ENCODE peak calls at places on chromosomes 12 and 14, in eight cellular contexts. E is hepatocyte, O is neural progenitor cell, I is OCI-LY7, H is MM.1S, Y is SK-N-SH, G is HCT116, A is GM23248. S is an unnamed sample.

GRCh38 chr12:111238075-111238734 is 130.7 kb downstream of the PHETA1 start:
- DNase-seq in O (no peak), Y (no peak), E (no peak), G (no peak), H (no peak), A (no peak), I (no peak), S (no peak)

GRCh38 chr12:21615441-21615840 is 10.8 kb upstream of the GYS2 start:
- DNase-seq in O (no peak), G (no peak), Y (no peak), A (peak), I (no peak), H (no peak), E (no peak), S (no peak)

GRCh38 chr14:70595443-70596185 is 4.8 kb downstream of the MED6 start:
- DNase-seq in H (no peak), E (no peak), Y (no peak), O (no peak), I (no peak), G (no peak), A (peak), S (peak)

GRCh38 chr14:58955294-58955821 is 233.1 kb upstream of the DAAM1 start:
- DNase-seq in H (no peak), G (no peak), E (peak), I (no peak), A (no peak), O (peak), Y (no peak), S (peak)

GRCh38 chr12:122064034-122064777 is 14.3 kb upstream of the MLXIP start:
- DNase-seq in E (peak), A (peak), G (peak), H (peak), Y (peak), O (peak), I (peak), S (peak)

GRCh38 chr14:99177876-99178630 is 93.9 kb downstream of the BCL11B start:
- DNase-seq in I (no peak), H (no peak), G (no peak), Y (no peak), E (no peak), O (no peak), A (no peak), S (no peak)

GRCh38 chr12:91805031-91805430 is 340.6 kb downstream of the BTG1 start:
- DNase-seq in E (no peak), O (no peak), Y (no peak), A (no peak), G (no peak), H (no peak), I (no peak), S (no peak)

GRCh38 chr12:64243809-64244208 is 21.7 kb upstream of the KICS2 start:
- DNase-seq in A (no peak), H (no peak), Y (no peak), G (no peak), O (no peak), E (no peak), I (no peak), S (no peak)

GRCh38 chr12:2751686-2752085 is 43.1 kb upstream of the FKBP4 start:
- DNase-seq in E (no peak), Y (peak), H (no peak), O (peak), A (no peak), I (no peak), G (no peak), S (peak)

GRCh38 chr14:89507521-89507920 is 90.5 kb upstream of the FOXN3 start:
- DNase-seq in O (no peak), E (no peak), Y (no peak), H (no peak), I (no peak), A (peak), G (peak), S (no peak)

GRCh38 chr12:96886998-96887677 is 19.9 kb upstream of the NEDD1 start:
- DNase-seq in Y (no peak), E (peak), H (no peak), G (no peak), O (no peak), A (no peak), I (no peak), S (peak)

GRCh38 chr14:77880056-77880455 is 80.1 kb downstream of the ADCK1 start:
- DNase-seq in I (no peak), O (no peak), G (no peak), A (no peak), H (no peak), Y (no peak), E (no peak), S (no peak)

GRCh38 chr14:28671425-28671824 is 95.2 kb upstream of the FOXG1 start:
- DNase-seq in H (no peak), E (no peak), G (no peak), Y (no peak), A (no peak), I (no peak), O (no peak), S (no peak)

GRCh38 chr14:104107611-104108569 is 22.4 kb downstream of the ASPG start:
- DNase-seq in H (no peak), O (no peak), I (no peak), Y (peak), G (no peak), A (peak), E (peak), S (no peak)

GRCh38 chr12:107558141-107558815 is 127.3 kb upstream of the PWP1 start:
- DNase-seq in I (no peak), E (no peak), Y (no peak), A (no peak), H (no peak), O (no peak), G (no peak), S (no peak)

GRCh38 chr14:29463727-29464370 is 463.8 kb downstream of the PRKD1 start:
- DNase-seq in G (no peak), E (no peak), H (no peak), Y (no peak), O (peak), A (peak), I (no peak), S (peak)

GRCh38 chr12:89906824-89907223 is 198.2 kb upstream of the ATP2B1 start:
- DNase-seq in A (no peak), H (no peak), G (no peak), Y (peak), I (no peak), E (no peak), O (no peak), S (no peak)

GRCh38 chr12:43131304-43131703 is 420.7 kb downstream of the ADAMTS20 start:
- DNase-seq in I (no peak), A (no peak), O (peak), H (no peak), Y (no peak), G (no peak), E (no peak), S (peak)

GRCh38 chr14:36514278-36515104 is 5.5 kb downstream of the NKX2-1 start:
- DNase-seq in O (peak), E (no peak), I (no peak), H (no peak), G (no peak), Y (no peak), A (no peak), S (peak)

GRCh38 chr12:52199294-52199920 is 7.6 kb upstream of the KRT80 start:
- DNase-seq in H (no peak), E (no peak), A (no peak), O (no peak), Y (peak), G (no peak), I (no peak), S (no peak)

GRCh38 chr14:57382283-57382682 is 8.1 kb upstream of the NAA30 start:
- DNase-seq in Y (no peak), G (no peak), E (no peak), O (no peak), H (no peak), I (no peak), A (peak), S (no peak)

GRCh38 chr14:70660967-70661871 is 19.5 kb downstream of the TTC9 start:
- DNase-seq in O (no peak), Y (no peak), I (peak), A (no peak), H (no peak), E (no peak), G (no peak), S (no peak)

GRCh38 chr12:26097046-26097878 is 27.6 kb downstream of the BHLHE41 start:
- DNase-seq in O (peak), H (peak), G (peak), A (peak), E (peak), I (peak), Y (peak), S (peak)

GRCh38 chr14:77067632-77068514 is 30.2 kb upstream of the CIPC start:
- DNase-seq in E (peak), H (peak), I (peak), Y (peak), O (peak), A (peak), G (peak), S (peak)

GRCh38 chr14:102504302-102504950 is 5.2 kb downstream of the ANKRD9 start:
- DNase-seq in O (no peak), E (peak), A (no peak), I (no peak), Y (no peak), G (no peak), H (no peak), S (no peak)

GRCh38 chr12:230925-231671 is 17.1 kb upstream of the SLC6A12 start:
- DNase-seq in A (no peak), O (peak), G (no peak), E (no peak), Y (no peak), I (no peak), H (no peak), S (no peak)

GRCh38 chr12:132717011-132717410 is 6.4 kb downstream of the PGAM5 start:
- DNase-seq in G (no peak), H (no peak), I (no peak), O (no peak), Y (no peak), E (no peak), A (no peak), S (no peak)

GRCh38 chr12:8948711-8949524 is 527 bp downstream of the M6PR start:
- DNase-seq in G (no peak), Y (peak), E (peak), I (peak), A (peak), O (peak), H (peak), S (peak)

GRCh38 chr12:59084758-59085383 is 164.6 kb upstream of the LRIG3 start:
- DNase-seq in G (no peak), O (peak), H (no peak), I (no peak), A (peak), Y (peak), E (peak), S (peak)

GRCh38 chr12:124385219-124385969 is 90.5 kb downstream of the RFLNA start:
- DNase-seq in O (no peak), A (peak), E (peak), I (no peak), G (no peak), H (no peak), Y (no peak), S (no peak)

GRCh38 chr12:6199531-6200265 is 502 bp upstream of the CD9 start:
- DNase-seq in O (peak), I (no peak), G (no peak), E (peak), A (no peak), H (peak), Y (no peak), S (peak)

GRCh38 chr12:65648461-65648860 is 175.8 kb upstream of the HMGA2 start:
- DNase-seq in Y (no peak), O (no peak), G (no peak), A (peak), H (no peak), E (no peak), I (no peak), S (no peak)

GRCh38 chr14:67524152-67524963 is 8.7 kb upstream of the PLEKHH1 start:
- DNase-seq in O (no peak), A (no peak), E (no peak), Y (no peak), I (no peak), G (no peak), H (peak), S (no peak)

GRCh38 chr12:7093892-7094291 is 1.6 kb upstream of the C1R start:
- DNase-seq in Y (no peak), E (no peak), O (no peak), G (no peak), A (peak), H (no peak), I (no peak), S (no peak)

DNA sequence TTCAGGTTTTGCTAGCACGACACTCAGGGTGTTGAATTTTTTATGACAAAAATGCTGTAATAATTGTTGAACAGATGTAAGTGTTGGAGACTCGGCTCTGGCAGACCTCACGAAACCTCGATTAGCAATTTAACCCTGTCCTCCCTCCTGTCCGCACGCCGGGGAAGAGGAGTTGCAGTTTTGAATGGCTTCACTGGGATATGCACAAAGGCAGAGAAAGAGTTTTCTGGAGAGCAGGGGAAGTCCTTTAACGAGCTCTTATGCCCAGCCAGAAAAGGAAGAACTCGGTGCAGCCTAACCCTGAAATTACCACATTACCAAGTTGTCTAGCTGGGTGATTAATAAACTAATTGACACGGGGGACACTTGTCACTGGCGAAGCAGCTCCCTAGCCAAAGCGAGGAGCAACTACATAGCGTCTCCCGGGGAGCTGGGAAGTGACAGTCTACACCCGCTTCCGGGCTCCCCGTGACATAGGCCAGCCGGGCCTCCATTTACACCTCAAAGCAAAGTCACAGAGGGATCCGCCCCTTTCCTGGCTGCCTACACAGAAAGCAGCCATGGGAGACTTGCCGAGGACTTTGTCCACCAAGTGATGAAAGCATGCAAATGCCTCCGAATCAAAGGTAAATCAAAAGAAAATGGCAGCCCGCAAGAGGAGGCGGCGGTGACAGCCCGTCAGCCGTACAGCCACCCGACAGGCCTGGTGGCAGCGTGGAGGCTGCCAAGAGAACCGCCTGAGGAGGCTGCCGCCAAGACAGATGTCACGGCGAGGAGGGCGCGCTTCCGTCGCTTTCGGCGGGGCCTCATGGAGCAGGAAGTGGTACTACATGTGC is 661.3 kb downstream of the VRK1 start:
- DNase-seq in G (no peak), I (no peak), O (peak), Y (peak), E (peak), H (no peak), A (no peak), S (peak)
- TF ChIP-seq EZH2phosphoT487 in G (no peak), I (no peak), O (peak), Y (no peak), E (no peak), H (no peak), A (no peak), S (no peak)

GRCh38 chr12:31324845-31325523 is 966 bp downstream of the SINHCAF start:
- DNase-seq in H (peak), E (peak), A (peak), O (peak), I (peak), Y (peak), G (no peak), S (peak)
- H2AFZ ChIP-seq in H (peak), E (peak), A (peak), O (no peak), I (peak), Y (peak), G (no peak), S (no peak)

GRCh38 chr14:59998575-59998974 is 78.6 kb downstream of the LRRC9 start:
- DNase-seq in G (no peak), H (no peak), O (no peak), A (no peak), Y (no peak), I (no peak), E (no peak), S (no peak)

GRCh38 chr14:60002819-60003492 is 83.0 kb downstream of the LRRC9 start:
- DNase-seq in G (no peak), I (no peak), Y (no peak), H (no peak), A (no peak), E (peak), O (no peak), S (no peak)

GRCh38 chr14:59997966-59998365 is 78.0 kb downstream of the LRRC9 start:
- DNase-seq in G (no peak), O (no peak), E (no peak), I (no peak), H (no peak), A (no peak), Y (no peak), S (no peak)

GRCh38 chr14:59997496-59997895 is 77.6 kb downstream of the LRRC9 start:
- DNase-seq in O (no peak), G (no peak), E (no peak), H (no peak), I (no peak), Y (no peak), A (no peak), S (no peak)
- TF ChIP-seq EZH2phosphoT487 in O (no peak), G (no peak), E (no peak), H (no peak), I (no peak), Y (no peak), A (no peak), S (no peak)

GRCh38 chr12:67705394-67706370 is 57.1 kb downstream of the DYRK2 start:
- DNase-seq in O (no peak), E (no peak), G (no peak), I (no peak), H (no peak), Y (peak), A (peak), S (no peak)

GRCh38 chr12:67709367-67709954 is 60.9 kb downstream of the DYRK2 start:
- DNase-seq in H (no peak), Y (no peak), A (no peak), E (no peak), O (no peak), G (no peak), I (no peak), S (no peak)

GRCh38 chr12:67714648-67715047 is 66.1 kb downstream of the DYRK2 start:
- DNase-seq in I (no peak), G (no peak), O (no peak), Y (no peak), E (no peak), A (peak), H (no peak), S (no peak)

GRCh38 chr12:67710582-67710981 is 62.0 kb downstream of the DYRK2 start:
- DNase-seq in O (no peak), I (no peak), H (no peak), G (no peak), A (peak), E (peak), Y (no peak), S (no peak)
- H2AFZ ChIP-seq in O (no peak), I (no peak), H (no peak), G (no peak), A (peak), E (no peak), Y (peak), S (no peak)

GRCh38 chr12:24360907-24361306 is 411.4 kb upstream of the SOX5 start:
- DNase-seq in Y (no peak), A (no peak), O (no peak), H (no peak), I (no peak), G (no peak), E (no peak), S (no peak)

GRCh38 chr12:24361860-24362581 is 412.6 kb upstream of the SOX5 start:
- DNase-seq in O (no peak), I (no peak), H (no peak), E (no peak), A (no peak), Y (no peak), G (no peak), S (no peak)

GRCh38 chr12:24360461-24360860 is 411.0 kb upstream of the SOX5 start:
- DNase-seq in H (no peak), G (no peak), A (no peak), Y (no peak), O (no peak), I (no peak), E (no peak), S (no peak)

GRCh38 chr12:24359418-24359817 is 409.9 kb upstream of the SOX5 start:
- DNase-seq in Y (no peak), G (no peak), E (no peak), I (no peak), O (no peak), H (no peak), A (no peak), S (no peak)

GRCh38 chr12:24360057-24360456 is 410.6 kb upstream of the SOX5 start:
- DNase-seq in E (no peak), Y (no peak), H (no peak), G (no peak), A (no peak), I (no peak), O (no peak), S (no peak)
- TF ChIP-seq EZH2phosphoT487 in E (no peak), Y (no peak), H (no peak), G (no peak), A (no peak), I (no peak), O (no peak), S (no peak)

GRCh38 chr12:114685320-114685781 is 1.4 kb upstream of the TBX3 start:
- DNase-seq in G (no peak), Y (peak), O (peak), E (no peak), I (no peak), H (no peak), A (no peak), S (peak)
- H2AFZ ChIP-seq in G (no peak), Y (peak), O (no peak), E (peak), I (no peak), H (no peak), A (peak), S (peak)